ENCODE peak calls at places on chromosomes 2 and 18, in six cellular contexts. A is transverse colon, Y is BE2C, P is uterus, O is neural progenitor cell, I is neural crest cell. S is an unnamed sample.
A peak's percentile ranks its signal among the peaks of the same experiment; 100 is the strongest.

GRCh38 chr2:150482667-150483260 is 4.7 kb downstream of the RND3 start:
- DNase-seq in A (no peak), Y (no peak), P (no peak), O (no peak), I (no peak), S (no peak)

GRCh38 chr2:133177196-133177595 is 391.1 kb downstream of the NCKAP5 start:
- DNase-seq in A (no peak), Y (no peak), P (no peak), O (no peak), I (no peak), S (no peak)

GRCh38 chr2:240655931-240656886 is 26.5 kb downstream of the AQP12B start:
- DNase-seq in A (no peak), Y (no peak), P (no peak), O (no peak), I (no peak), S (no peak)

GRCh38 chr18:22684268-22684667 is 248.9 kb upstream of the RBBP8 start:
- DNase-seq in A (no peak), Y (no peak), P (no peak), O (no peak), I (no peak), S (no peak)

GRCh38 chr2:10007440-10007839 is 35.9 kb upstream of the KLF11 start:
- DNase-seq in A (no peak), Y (no peak), P (no peak), O (no peak), I (no peak), S (no peak)

GRCh38 chr2:174338626-174339570 is 4.1 kb downstream of the SP9 start:
- DNase-seq in A (no peak), Y (no peak), P (no peak), O (peak; percentile 79), I (peak; percentile 19), S (no peak)

GRCh38 chr18:26943906-26944305 is 78.4 kb upstream of the AQP4 start:
- DNase-seq in A (no peak), Y (no peak), P (no peak), O (no peak), I (no peak), S (no peak)

GRCh38 chr2:131590896-131591295 is 63.2 kb downstream of the CCDC74A start:
- DNase-seq in A (no peak), Y (no peak), P (no peak), O (peak; percentile 7), I (no peak), S (no peak)

GRCh38 chr2:182897137-182897536 is 30.7 kb upstream of the FRZB start:
- DNase-seq in A (no peak), Y (no peak), P (no peak), O (no peak), I (no peak), S (no peak)

GRCh38 chr18:9429662-9429993 is 45.7 kb upstream of the RALBP1 start:
- DNase-seq in A (no peak), Y (no peak), P (no peak), O (no peak), I (no peak), S (no peak)

GRCh38 chr2:119283873-119284331 is 60.3 kb downstream of the STEAP3 start:
- DNase-seq in A (peak; percentile 24), Y (no peak), P (no peak), O (no peak), I (no peak), S (no peak)

GRCh38 chr18:34977787-34978532 is 63.3 kb upstream of the MAPRE2 start:
- DNase-seq in A (peak; percentile 76), Y (peak; percentile 29), P (no peak), O (peak; percentile 62), I (peak; percentile 28), S (no peak)

GRCh38 chr2:241616168-241617125 is 20.5 kb downstream of the THAP4 start:
- DNase-seq in A (no peak), Y (no peak), P (no peak), O (no peak), I (no peak), S (no peak)

GRCh38 chr2:111657351-111657975 is 226.5 kb downstream of the ANAPC1 start:
- DNase-seq in A (no peak), Y (no peak), P (no peak), O (no peak), I (no peak), S (no peak)

GRCh38 chr2:157190151-157190550 is 67.4 kb upstream of the GALNT5 start:
- DNase-seq in A (no peak), Y (no peak), P (no peak), O (peak; percentile 16), I (no peak), S (no peak)

GRCh38 chr2:28993211-28993960 is 12.3 kb downstream of the TOGARAM2 start:
- DNase-seq in A (peak; percentile 75), Y (no peak), P (no peak), O (no peak), I (no peak), S (no peak)

GRCh38 chr2:110931648-110932047 is 189.1 kb upstream of the BCL2L11 start:
- DNase-seq in A (no peak), Y (no peak), P (no peak), O (no peak), I (no peak), S (no peak)

DNA sequence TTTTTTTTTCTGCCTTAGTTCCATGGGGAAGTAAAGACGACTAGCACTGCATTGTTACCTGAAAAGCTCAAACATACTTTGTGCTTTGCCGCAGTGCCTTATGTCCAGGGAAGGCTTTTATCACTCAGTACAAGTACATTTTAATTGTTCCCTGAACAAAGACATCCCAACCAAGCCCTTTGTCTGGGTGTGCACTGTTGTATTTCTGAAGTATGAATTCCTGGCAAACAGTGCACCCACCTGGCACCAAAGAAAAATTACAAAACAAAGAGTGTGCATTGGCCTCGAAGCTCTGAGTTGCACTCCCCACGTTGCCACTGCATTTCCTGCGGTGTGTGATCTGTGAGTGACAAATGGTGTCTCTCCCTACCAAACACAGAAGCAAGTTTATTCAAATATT is 858.5 kb upstream of the PIK3C3 start:
- DNase-seq in A (no peak), Y (peak; percentile 1), P (no peak), O (peak; percentile 15), I (no peak), S (no peak)
- TF ChIP-seq CTCF in A (no peak), Y (no peak), P (no peak), O (peak; percentile 26), I (no peak), S (no peak)

GRCh38 chr18:45025108-45025471 is 344.4 kb downstream of the SETBP1 start:
- DNase-seq in A (no peak), Y (no peak), P (no peak), O (no peak), I (no peak), S (no peak)

GRCh38 chr18:45024357-45025107 is 343.8 kb downstream of the SETBP1 start:
- DNase-seq in A (no peak), Y (no peak), P (no peak), O (no peak), I (no peak), S (no peak)

DNA sequence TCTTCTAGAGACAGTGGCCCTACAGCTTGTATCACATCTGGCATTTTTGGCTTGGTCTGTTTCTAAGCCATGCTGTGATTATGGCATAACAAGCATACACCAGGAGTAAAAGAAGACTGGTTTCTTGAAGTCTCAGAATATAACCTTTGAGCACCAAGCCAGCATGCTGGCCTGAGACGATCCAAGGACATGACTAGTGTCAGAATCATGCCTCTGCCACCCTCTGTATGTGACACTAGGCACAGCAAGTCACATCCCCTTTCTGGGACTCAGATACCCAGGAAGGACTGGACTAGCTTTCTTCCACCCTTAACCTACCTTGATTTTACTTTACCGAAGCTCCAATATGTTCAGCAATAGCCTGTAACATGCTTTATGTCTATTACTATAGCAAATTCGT is 345.5 kb downstream of the SETBP1 start:
- DNase-seq in A (no peak), Y (no peak), P (no peak), O (peak; percentile 18), I (no peak), S (no peak)
- TF ChIP-seq CTCF in A (no peak), Y (peak; percentile 16), P (no peak), O (peak; percentile 31), I (no peak), S (no peak)

GRCh38 chr18:77749189-77749588 is 499.5 kb downstream of the GALR1 start:
- DNase-seq in A (no peak), Y (peak; percentile 22), P (no peak), O (peak; percentile 51), I (peak; percentile 61), S (no peak)
- TF ChIP-seq CTCF in A (peak; percentile 22), Y (peak; percentile 65), P (no peak), O (peak; percentile 80), I (peak; percentile 74), S (peak; percentile 52)

GRCh38 chr18:76307293-76307690 is 187.8 kb downstream of the ZNF516 start:
- DNase-seq in A (no peak), Y (no peak), P (no peak), O (no peak), I (no peak), S (no peak)

GRCh38 chr18:76306685-76307292 is 188.3 kb downstream of the ZNF516 start:
- DNase-seq in A (no peak), Y (no peak), P (no peak), O (peak; percentile 15), I (no peak), S (no peak)
- TF ChIP-seq CTCF in A (no peak), Y (peak; percentile 33), P (no peak), O (peak; percentile 53), I (peak; percentile 20), S (peak; percentile 33)

DNA sequence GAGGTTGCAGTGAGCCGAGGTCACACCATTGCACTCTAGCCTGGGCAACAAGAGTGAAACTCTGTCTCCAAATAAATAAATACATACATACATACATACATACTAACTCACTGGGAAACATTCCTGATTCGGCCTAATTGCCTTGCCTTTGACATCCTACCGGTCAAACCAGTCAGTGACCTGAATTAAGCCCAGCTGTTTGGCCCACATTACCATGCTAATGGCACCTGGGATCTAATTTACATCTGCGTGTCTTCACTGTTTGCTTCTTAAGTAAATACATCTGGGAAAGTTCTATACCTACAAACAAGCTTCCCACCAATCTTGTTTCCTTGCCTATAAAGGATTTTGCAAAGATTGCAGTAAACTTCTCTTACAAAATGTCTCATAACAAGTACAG is 230.2 kb upstream of the ZC3H15 start:
- DNase-seq in A (no peak), Y (no peak), P (no peak), O (no peak), I (no peak), S (no peak)
- TF ChIP-seq CTCF in A (no peak), Y (no peak), P (no peak), O (no peak), I (no peak), S (no peak)

DNA sequence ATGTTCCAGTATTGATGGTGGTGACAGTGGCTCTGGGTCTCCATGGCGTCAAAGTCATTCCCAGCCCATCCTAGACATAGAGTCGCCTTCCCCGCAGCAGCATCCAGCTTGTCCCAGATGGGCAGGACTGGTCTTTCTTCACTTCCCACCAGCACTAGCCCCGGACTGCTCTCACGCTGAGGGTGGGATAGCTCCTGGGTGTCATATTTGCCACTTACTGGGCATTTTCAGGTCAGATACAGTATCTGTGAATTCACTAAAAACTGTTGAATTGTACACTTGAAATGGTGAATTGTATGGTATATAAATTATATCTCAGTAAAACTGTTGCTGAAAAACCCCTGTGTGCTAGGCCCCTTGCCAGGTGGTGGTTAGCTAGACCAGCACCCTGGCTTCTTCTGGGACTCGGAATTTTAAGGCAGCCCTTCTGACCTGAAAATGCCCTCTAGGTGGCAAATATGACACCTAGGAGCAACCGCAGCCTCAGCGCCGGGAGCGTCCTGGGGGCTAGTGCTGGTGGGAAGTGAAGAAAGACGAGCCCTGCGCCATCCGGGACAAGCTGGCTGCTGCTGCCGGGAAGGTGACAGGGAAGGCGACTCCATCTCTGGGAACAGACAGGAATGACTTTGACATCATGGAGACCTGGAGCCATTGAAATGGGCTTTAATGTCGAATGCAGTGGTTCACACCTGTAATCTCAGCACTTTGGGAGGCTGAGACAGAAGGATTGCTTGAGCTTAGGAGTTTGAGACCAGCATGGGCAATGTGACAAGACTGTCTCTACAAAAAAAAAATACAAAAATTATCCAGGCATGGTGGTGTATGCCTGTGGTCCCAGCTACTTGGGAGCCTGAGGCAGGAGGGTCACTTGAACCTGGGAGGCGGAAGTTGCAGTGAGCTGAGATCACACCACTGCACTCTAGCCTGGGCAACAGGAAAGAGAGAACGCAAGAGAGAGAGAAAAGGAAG is 56.2 kb downstream of the DDX1 start:
- DNase-seq in A (no peak), Y (no peak), P (no peak), O (no peak), I (no peak), S (no peak)
- TF ChIP-seq CTCF in A (no peak), Y (no peak), P (no peak), O (no peak), I (no peak), S (no peak)

S was measured in mesothelial cell of epicardium.